ENCODE peak calls at places on chromosomes 1 and 21, in seven cellular contexts. S is ascending aorta, P is cardiac muscle cell, I is MM.1S, E is ovary, R is pancreas, Z is adrenal gland. F is an unnamed sample.

GRCh38 chr1:166166701-166167394 is at the start of gene FAM78B:
- DNase-seq in S (peak; percentile 75), P (peak; percentile 84), I (peak; percentile 85), E (peak; percentile 83), R (peak; percentile 85), Z (peak; percentile 69), F (no peak)

GRCh38 chr1:41566274-41566885 is 81.9 kb upstream of the EDN2 start:
- DNase-seq in S (peak; percentile 31), P (no peak), I (no peak), E (peak; percentile 14), R (no peak), Z (no peak), F (no peak)

GRCh38 chr21:35559128-35559831 is 501.0 kb downstream of the SETD4 start:
- DNase-seq in S (no peak), P (no peak), I (no peak), E (no peak), R (no peak), Z (peak; percentile 54), F (peak; percentile 99)

GRCh38 chr1:216528816-216529215 is 105.6 kb upstream of the USH2A start:
- DNase-seq in S (no peak), P (no peak), I (peak; percentile 86), E (no peak), R (no peak), Z (no peak), F (no peak)

GRCh38 chr1:2468041-2468472 is 8.0 kb upstream of the PLCH2 start:
- DNase-seq in S (no peak), P (peak; percentile 86), I (peak; percentile 22), E (peak; percentile 44), R (peak; percentile 42), Z (peak; percentile 37), F (no peak)

GRCh38 chr1:207030522-207031009 is 2.0 kb downstream of the C1orf116 start:
- DNase-seq in S (no peak), P (no peak), I (peak; percentile 67), E (no peak), R (no peak), Z (no peak), F (no peak)

GRCh38 chr1:11570821-11571220 is 83.4 kb downstream of the FBXO2 start:
- DNase-seq in S (no peak), P (no peak), I (no peak), E (no peak), R (no peak), Z (no peak), F (no peak)

GRCh38 chr1:147389532-147390184 is 147.2 kb downstream of the CHD1L start:
- DNase-seq in S (no peak), P (peak; percentile 59), I (peak; percentile 71), E (no peak), R (no peak), Z (no peak), F (peak; percentile 36)

GRCh38 chr1:157403203-157403602 is 149.1 kb downstream of the FCRL5 start:
- DNase-seq in S (no peak), P (no peak), I (peak; percentile 30), E (no peak), R (no peak), Z (no peak), F (no peak)

GRCh38 chr21:45074048-45074817 is at the start of gene ADARB1:
- DNase-seq in S (peak; percentile 74), P (peak; percentile 85), I (peak; percentile 75), E (peak; percentile 80), R (peak; percentile 77), Z (peak; percentile 46), F (peak; percentile 44)

GRCh38 chr1:30315185-30315960 is 408.0 kb downstream of the MATN1 start:
- DNase-seq in S (no peak), P (no peak), I (no peak), E (no peak), R (no peak), Z (no peak), F (peak; percentile 9)

GRCh38 chr1:55339681-55340080 is 124.5 kb upstream of the USP24 start:
- DNase-seq in S (no peak), P (no peak), I (no peak), E (no peak), R (no peak), Z (no peak), F (no peak)

GRCh38 chr1:55334797-55335196 is 119.6 kb upstream of the USP24 start:
- DNase-seq in S (no peak), P (no peak), I (no peak), E (no peak), R (no peak), Z (no peak), F (no peak)

GRCh38 chr1:55338448-55338820 is 123.3 kb upstream of the USP24 start:
- DNase-seq in S (no peak), P (no peak), I (no peak), E (no peak), R (no peak), Z (no peak), F (no peak)

GRCh38 chr1:55334140-55334539 is 119.0 kb upstream of the USP24 start:
- DNase-seq in S (no peak), P (no peak), I (no peak), E (no peak), R (no peak), Z (no peak), F (peak; percentile 20)

GRCh38 chr1:55337801-55338447 is 122.8 kb upstream of the USP24 start:
- DNase-seq in S (no peak), P (peak; percentile 70), I (peak; percentile 31), E (no peak), R (no peak), Z (no peak), F (peak; percentile 75)
- TF ChIP-seq CTCF in S (peak; percentile 7), P (peak; percentile 53), I (peak; percentile 47), E (no peak), R (no peak), Z (no peak), F (peak; percentile 75)

DNA sequence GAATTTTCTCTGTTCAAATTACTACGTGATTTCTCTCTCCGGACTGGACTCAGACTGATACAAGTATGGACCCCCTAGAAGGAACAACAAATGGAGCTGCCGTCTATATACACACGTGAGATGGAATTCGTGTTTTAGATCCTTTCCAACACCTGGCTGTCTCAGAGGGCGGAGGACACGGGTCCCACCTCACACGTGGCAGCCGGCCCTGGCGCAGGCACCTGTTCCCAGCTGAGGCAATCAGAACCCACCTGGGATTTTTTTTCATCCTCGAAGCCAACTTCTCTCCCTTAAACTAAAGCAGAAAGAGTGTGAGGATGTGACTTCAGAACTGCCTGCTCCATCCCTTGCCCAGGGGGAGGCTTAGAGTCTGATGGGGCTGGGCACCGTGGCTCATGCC is 34.1 kb upstream of the SCCPDH start:
- DNase-seq in S (no peak), P (no peak), I (no peak), E (no peak), R (no peak), Z (no peak), F (no peak)
- H3K4me3 ChIP-seq in S (peak overlapping the region; percentile 31), P (no peak overlapping the region), I (peak overlapping the region; percentile 51), E (peak overlapping the region; percentile 29), R (peak overlapping the region; percentile 24), Z (no peak overlapping the region), F (no peak overlapping the region)

GRCh38 chr1:86906419-86906818 is 7.5 kb downstream of the SELENOF start:
- DNase-seq in S (no peak), P (peak; percentile 3), I (no peak), E (no peak), R (no peak), Z (no peak), F (no peak)

GRCh38 chr1:86905875-86906274 is 8.1 kb downstream of the SELENOF start:
- DNase-seq in S (no peak), P (no peak), I (no peak), E (no peak), R (no peak), Z (no peak), F (no peak)
- H3K36me3 ChIP-seq in S (peaks cover 4% of the 10 kb centered on the region), P (peaks cover 15% of the 10 kb centered on the region), I (peaks cover 8% of the 10 kb centered on the region), E (no peaks in the 10 kb centered on the region), R (peaks cover 3% of the 10 kb centered on the region), Z (peaks cover 11% of the 10 kb centered on the region), F (peaks cover 6% of the 10 kb centered on the region)

GRCh38 chr1:70221241-70222077 is at the start of gene SRSF11:
- DNase-seq in S (peak; percentile 97), P (peak; percentile 96), I (peak; percentile 96), E (peak; percentile 98), R (peak; percentile 95), Z (peak; percentile 96), F (peak; percentile 94)
- TF ChIP-seq CTCF in S (no peak), P (no peak), I (no peak), E (no peak), R (no peak), Z (no peak), F (no peak)

F was measured in brain microvascular endothelial cell.